ENCODE peak calls at places on chromosomes 12 and 14, in ten cellular contexts. U is endothelial cell of umbilical vein, N is Peyer's patch, Q is sigmoid colon, H is GM12891, W is body of pancreas, B is stomach, I is lower leg skin, Y is adrenal gland, A is heart left ventricle. G is an unnamed sample.

GRCh38 chr12:99387661-99388060 is 259.9 kb upstream of the GARIN6 start:
- DNase-seq in U (no peak), N (no peak), W (no peak), A (no peak), Q (no peak), B (no peak), I (no peak), Y (no peak), H (no peak), G (no peak)

GRCh38 chr14:91303091-91303923 is 58.8 kb upstream of the GPR68 start:
- DNase-seq in N (no peak), Q (no peak), H (peak), B (no peak), U (peak), I (no peak), A (peak), Y (no peak), W (peak), G (peak)

GRCh38 chr12:19222566-19222965 is 93.0 kb downstream of the PLEKHA5 start:
- DNase-seq in N (no peak), Y (no peak), Q (no peak), U (no peak), H (no peak), W (no peak), B (no peak), I (no peak), A (no peak), G (no peak)

GRCh38 chr14:75543786-75544185 is 21.5 kb downstream of the BATF start:
- DNase-seq in A (no peak), Q (no peak), W (no peak), U (no peak), H (no peak), Y (no peak), B (no peak), N (no peak), I (no peak), G (no peak)

GRCh38 chr12:80490329-80490728 is 46.3 kb downstream of the PTPRQ start:
- DNase-seq in W (no peak), Y (no peak), B (no peak), H (no peak), N (no peak), Q (no peak), I (no peak), U (no peak), A (no peak), G (no peak)

GRCh38 chr14:36020120-36021029 is 156.1 kb downstream of the PTCSC3 start:
- DNase-seq in H (no peak), N (no peak), W (no peak), U (no peak), A (no peak), I (no peak), Q (no peak), B (no peak), Y (no peak), G (no peak)

GRCh38 chr14:34452258-34452822 is 9.7 kb downstream of the SPTSSA start:
- DNase-seq in I (no peak), H (no peak), W (no peak), Q (no peak), U (no peak), A (no peak), N (no peak), B (no peak), Y (no peak), G (no peak)

GRCh38 chr14:36522347-36522971 is 2.4 kb upstream of the NKX2-1 start:
- DNase-seq in U (no peak), H (no peak), N (no peak), Y (no peak), A (no peak), B (no peak), I (no peak), Q (no peak), W (no peak), G (no peak)

GRCh38 chr14:88321692-88322504 is 1.2 kb downstream of the KCNK10 start:
- DNase-seq in U (no peak), N (no peak), W (no peak), Q (no peak), H (no peak), B (no peak), A (no peak), Y (no peak), I (no peak), G (no peak)

GRCh38 chr14:90995785-90996184 is 64.7 kb downstream of the RPS6KA5 start:
- DNase-seq in Y (no peak), B (no peak), A (no peak), N (no peak), W (no peak), U (no peak), H (no peak), I (no peak), Q (no peak), G (no peak)

GRCh38 chr12:31011746-31012567 is 61.7 kb upstream of the DDX11 start:
- DNase-seq in W (peak), B (no peak), Y (no peak), H (no peak), N (peak), Q (peak), A (no peak), U (no peak), I (no peak), G (no peak)

GRCh38 chr14:75877292-75877691 is 104.5 kb downstream of the TGFB3 start:
- DNase-seq in N (no peak), I (no peak), A (peak), H (no peak), B (no peak), U (no peak), W (peak), Y (no peak), Q (no peak), G (no peak)

GRCh38 chr12:96828169-96828789 is 78.8 kb upstream of the NEDD1 start:
- DNase-seq in U (no peak), Y (no peak), H (no peak), I (no peak), B (no peak), Q (no peak), N (no peak), A (no peak), W (no peak), G (no peak)

GRCh38 chr12:91778938-91779400 is 366.7 kb downstream of the BTG1 start:
- DNase-seq in A (no peak), U (peak), W (no peak), I (peak), B (peak), Q (peak), N (peak), Y (peak), H (peak), G (peak)

GRCh38 chr12:38921025-38921677 is 15.8 kb upstream of the CPNE8 start:
- DNase-seq in A (peak), H (no peak), I (peak), U (peak), Y (peak), N (peak), B (peak), W (peak), Q (no peak), G (no peak)

GRCh38 chr12:32681272-32681671 is 2.2 kb downstream of the DNM1L start:
- DNase-seq in I (no peak), U (no peak), Y (no peak), Q (no peak), A (no peak), H (no peak), B (no peak), N (no peak), W (no peak), G (no peak)

GRCh38 chr14:49769171-49769570 is 1.2 kb downstream of the KLHDC2 start:
- DNase-seq in H (no peak), U (no peak), W (no peak), A (no peak), B (peak), Y (no peak), N (no peak), I (no peak), Q (no peak), G (no peak)

GRCh38 chr14:49769581-49770211 is 1.7 kb downstream of the KLHDC2 start:
- DNase-seq in H (no peak), N (no peak), B (no peak), I (no peak), Q (no peak), U (no peak), W (peak), Y (no peak), A (no peak), G (no peak)

GRCh38 chr14:49767473-49768300 is at the start of gene KLHDC2:
- DNase-seq in U (peak), H (peak), Y (peak), N (peak), W (peak), A (peak), Q (peak), B (peak), I (peak), G (peak)

GRCh38 chr14:49768301-49769121 is 558 bp downstream of the KLHDC2 start:
- DNase-seq in I (peak), U (peak), Q (peak), W (peak), B (peak), Y (peak), H (peak), A (peak), N (peak), G (peak)

GRCh38 chr14:49770212-49770817 is 2.4 kb downstream of the KLHDC2 start:
- DNase-seq in Q (no peak), A (no peak), I (no peak), W (peak), B (peak), N (peak), U (no peak), Y (no peak), H (no peak), G (no peak)
- TF ChIP-seq POLR2A in Q (no peak), A (no peak), I (no peak), W (peak), B (no peak), N (peak), U (no peak), Y (no peak), H (no peak), G (no peak)

DNA sequence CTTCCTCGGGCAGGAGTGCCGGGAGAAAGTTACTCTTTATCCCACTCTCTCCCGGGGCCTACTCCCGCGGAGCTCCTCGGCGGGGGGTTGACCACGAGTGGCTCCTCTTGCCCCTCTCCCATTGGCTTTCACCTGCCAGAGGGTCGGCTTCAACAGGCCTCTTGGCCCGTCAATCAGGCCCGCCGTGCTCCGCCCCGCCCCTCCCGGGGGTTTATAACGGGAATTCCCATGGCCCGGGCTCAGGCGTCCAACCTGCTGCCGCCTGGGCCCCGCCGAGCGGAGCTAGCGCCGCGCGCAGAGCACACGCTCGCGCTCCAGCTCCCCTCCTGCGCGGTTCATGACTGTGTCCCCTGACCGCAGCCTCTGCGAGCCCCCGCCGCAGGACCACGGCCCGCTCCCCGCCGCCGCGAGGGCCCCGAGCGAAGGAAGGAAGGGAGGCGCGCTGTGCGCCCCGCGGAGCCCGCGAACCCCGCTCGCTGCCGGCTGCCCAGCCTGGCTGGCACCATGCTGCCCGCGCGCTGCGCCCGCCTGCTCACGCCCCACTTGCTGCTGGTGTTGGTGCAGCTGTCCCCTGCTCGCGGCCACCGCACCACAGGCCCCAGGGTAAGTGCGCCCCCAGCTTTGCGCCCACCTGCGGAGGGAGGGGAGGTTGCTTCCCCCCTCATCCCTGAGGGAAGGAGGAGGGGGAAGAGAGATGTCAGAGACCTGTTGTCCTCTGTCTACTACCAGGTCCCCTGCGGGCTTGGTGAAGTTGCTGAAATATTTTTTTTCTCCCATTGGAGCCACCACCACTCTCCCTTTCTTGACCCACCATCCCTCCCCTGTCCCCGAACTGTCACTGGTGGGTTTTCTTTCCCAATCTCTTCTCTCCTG is at the start of gene SMOC1:
- DNase-seq in B (peak), H (peak), Y (peak), W (peak), Q (no peak), N (peak), A (peak), I (no peak), U (peak), G (no peak)
- TF ChIP-seq POLR2A in B (no peak), H (no peak), Y (peak), W (peak), Q (no peak), N (no peak), A (no peak), I (no peak), U (no peak), G (no peak)

DNA sequence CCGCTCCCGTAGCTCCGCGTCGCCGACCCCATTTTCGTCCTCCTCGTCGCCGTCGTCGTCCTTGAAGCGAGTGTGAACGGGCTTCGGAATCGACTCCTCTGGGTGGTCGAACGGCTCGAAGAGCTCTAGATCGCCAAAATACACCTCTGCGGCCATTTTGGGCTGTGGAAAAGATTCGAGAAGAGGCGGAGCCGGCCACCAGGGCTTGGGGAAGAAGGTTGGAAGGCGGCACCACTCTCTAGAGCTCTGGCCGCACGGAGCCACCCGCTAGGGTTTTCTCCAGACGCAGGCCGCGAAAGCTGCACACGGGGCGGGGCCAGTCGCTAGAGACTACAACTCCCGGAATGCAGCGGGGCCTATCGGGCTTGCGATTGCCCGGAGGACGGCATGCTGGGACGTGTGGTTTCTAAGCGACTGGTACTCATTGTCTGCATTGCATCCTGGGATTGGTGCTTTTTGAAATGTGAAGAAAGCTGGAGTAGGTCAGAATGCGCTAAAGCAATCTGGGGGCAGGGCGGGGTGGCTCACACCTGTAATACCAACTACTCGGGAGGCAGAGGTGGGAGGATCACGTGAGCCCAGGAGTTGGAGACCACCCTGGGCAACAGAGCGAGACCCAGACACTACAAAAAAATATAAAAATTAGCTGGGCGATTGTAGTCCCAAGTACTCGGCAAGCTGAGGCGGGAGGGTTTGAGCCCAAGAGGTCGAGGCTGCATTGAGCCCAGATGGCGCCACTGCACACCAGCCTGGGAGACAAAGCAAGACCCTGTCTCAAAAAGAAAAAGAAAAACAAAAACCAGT is at the start of gene ZCCHC8:
- DNase-seq in Q (peak), Y (peak), A (peak), U (peak), I (peak), N (peak), W (peak), B (peak), H (peak), G (peak)
- TF ChIP-seq POLR2A in Q (peak), Y (peak), A (peak), U (peak), I (no peak), N (peak), W (peak), B (no peak), H (peak), G (peak)

GRCh38 chr14:103920981-103921854 is 7.0 kb upstream of the TDRD9 start:
- DNase-seq in U (peak), Q (peak), A (peak), N (peak), B (peak), W (peak), H (peak), Y (peak), I (peak), G (peak)
- TF ChIP-seq POLR2A in U (peak), Q (peak), A (peak), N (peak), B (no peak), W (peak), H (peak), Y (peak), I (no peak), G (peak)

GRCh38 chr14:44897041-44897843 is 64.5 kb downstream of the KLHL28 start:
- DNase-seq in B (peak), Q (peak), Y (peak), N (peak), W (peak), U (peak), I (peak), H (peak), A (peak), G (peak)

GRCh38 chr14:44895716-44896115 is 66.0 kb downstream of the KLHL28 start:
- DNase-seq in A (no peak), B (no peak), W (no peak), H (no peak), Q (no peak), N (no peak), Y (no peak), I (no peak), U (no peak), G (no peak)

GRCh38 chr14:44898547-44898946 is 63.2 kb downstream of the KLHL28 start:
- DNase-seq in B (no peak), Y (no peak), I (no peak), Q (no peak), H (no peak), A (no peak), U (no peak), N (no peak), W (no peak), G (no peak)

GRCh38 chr14:44896275-44897040 is 65.3 kb downstream of the KLHL28 start:
- DNase-seq in Q (no peak), Y (no peak), I (no peak), W (no peak), U (no peak), N (no peak), H (no peak), B (no peak), A (no peak), G (no peak)

GRCh38 chr14:44897844-44898151 is 63.9 kb downstream of the KLHL28 start:
- DNase-seq in Q (no peak), H (no peak), W (no peak), A (no peak), U (peak), Y (no peak), B (no peak), N (no peak), I (no peak), G (no peak)
- TF ChIP-seq POLR2A in Q (no peak), H (no peak), W (no peak), A (no peak), U (no peak), Y (no peak), B (no peak), N (no peak), I (no peak), G (no peak)

GRCh38 chr12:13956060-13956590 is 25.3 kb downstream of the GRIN2B start:
- DNase-seq in W (no peak), B (no peak), H (no peak), I (no peak), Y (no peak), U (no peak), Q (no peak), N (no peak), A (no peak), G (no peak)
- TF ChIP-seq POLR2A in W (no peak), B (no peak), H (no peak), I (no peak), Y (no peak), U (no peak), Q (no peak), N (no peak), A (no peak), G (no peak)

DNA sequence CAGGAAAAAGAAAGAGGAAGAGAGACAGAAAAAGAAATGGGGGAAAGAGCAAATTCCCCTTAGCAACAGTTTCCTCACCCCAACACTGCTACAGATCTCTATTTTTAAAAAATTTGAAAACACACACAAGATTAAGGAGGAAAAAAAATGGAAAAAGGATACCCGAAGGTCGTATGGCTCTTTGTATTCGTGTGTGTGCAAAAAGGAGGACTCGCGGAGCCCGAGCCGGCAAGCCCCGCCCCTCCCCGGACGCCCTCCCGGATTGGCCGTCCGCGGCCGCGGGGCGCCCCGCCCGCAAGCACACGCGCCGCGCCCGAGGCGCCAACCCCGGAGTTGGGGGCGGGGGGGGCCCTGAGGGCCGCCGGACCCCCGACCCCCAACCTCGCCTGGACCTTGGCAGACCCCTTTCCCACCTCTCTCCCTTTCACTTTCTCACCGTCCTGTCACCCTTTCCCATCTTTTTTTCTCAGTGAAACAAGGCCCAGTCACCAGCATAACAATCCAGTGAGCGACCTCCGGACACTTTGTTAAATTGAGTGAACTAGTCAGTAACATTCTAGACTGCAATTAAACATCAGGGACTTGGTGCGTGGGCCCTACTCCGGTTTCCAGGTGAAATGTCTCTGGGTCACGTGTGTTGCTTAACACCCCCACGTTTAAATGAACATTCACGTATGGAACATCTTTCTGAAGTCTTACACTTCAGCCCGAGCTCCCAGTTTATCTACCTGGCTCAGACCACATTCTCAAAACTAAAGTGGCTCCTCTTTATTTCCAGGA is at the start of gene C14orf93:
- DNase-seq in Q (peak), Y (peak), A (peak), H (peak), N (peak), W (peak), I (peak), B (peak), U (peak), G (peak)
- TF ChIP-seq POLR2A in Q (no peak), Y (no peak), A (peak), H (no peak), N (no peak), W (peak), I (no peak), B (no peak), U (peak), G (peak)

GRCh38 chr12:14802961-14803829 is at the start of the genes C12orf60 and WBP11:
- DNase-seq in B (peak), A (peak), N (peak), I (peak), Q (peak), H (peak), U (peak), Y (peak), W (peak), G (peak)
- TF ChIP-seq POLR2A in B (no peak), A (peak), N (peak), I (no peak), Q (peak), H (peak), U (peak), Y (peak), W (peak), G (peak)

GRCh38 chr14:77032854-77033621 is 4.5 kb upstream of the IRF2BPL start:
- DNase-seq in A (peak), H (peak), I (peak), U (peak), B (peak), Y (peak), W (peak), Q (peak), N (peak), G (peak)
- TF ChIP-seq POLR2A in A (peak), H (peak), I (no peak), U (no peak), B (no peak), Y (peak), W (peak), Q (peak), N (peak), G (peak)

GRCh38 chr14:45212231-45212630 is 40.8 kb downstream of the MIS18BP1 start:
- DNase-seq in H (no peak), N (no peak), Y (no peak), U (no peak), I (no peak), Q (no peak), B (no peak), A (no peak), W (peak), G (no peak)
- TF ChIP-seq POLR2A in H (no peak), N (no peak), Y (no peak), U (no peak), I (no peak), Q (no peak), B (no peak), A (no peak), W (no peak), G (no peak)